ENCODE peak calls at places on chromosomes 5 and 9, in seven cellular contexts. K is WERI-Rb-1, O is fibroblast of lung, Q is lung, J is epithelial cell of esophagus, L is GM12865, H is breast epithelium. E is an unnamed sample.

GRCh38 chr5:102795546-102795945 is 40.4 kb downstream of the PAM start:
- DNase-seq in J (no peak), H (no peak), K (no peak), L (no peak), Q (no peak), O (no peak), E (no peak)

GRCh38 chr9:83665576-83666200 is 42.1 kb downstream of the UBQLN1 start:
- DNase-seq in J (no peak), O (no peak), L (peak), Q (no peak), K (no peak), H (no peak), E (no peak)

GRCh38 chr5:84816746-84817547 is 432.3 kb upstream of the EDIL3 start:
- DNase-seq in L (no peak), K (no peak), O (peak), J (peak), Q (no peak), H (no peak), E (no peak)

GRCh38 chr5:127184841-127185240 is 105.8 kb upstream of the MEGF10 start:
- DNase-seq in K (no peak), J (no peak), Q (no peak), O (no peak), H (no peak), L (no peak), E (no peak)

GRCh38 chr5:110846621-110847020 is 107.8 kb downstream of the SLC25A46 start:
- DNase-seq in J (peak), O (no peak), K (no peak), H (no peak), L (no peak), Q (no peak), E (no peak)

GRCh38 chr9:81563020-81563407 is 126.3 kb downstream of the TLE1 start:
- DNase-seq in Q (no peak), H (no peak), K (no peak), J (no peak), O (no peak), L (no peak), E (no peak)

GRCh38 chr5:159978358-159978757 is 30.6 kb upstream of the TTC1 start:
- DNase-seq in O (no peak), L (no peak), K (peak), J (no peak), H (no peak), Q (no peak), E (no peak)

GRCh38 chr5:438481-438981 is 4.4 kb upstream of the EXOC3 start:
- DNase-seq in Q (no peak), O (no peak), J (no peak), H (no peak), K (no peak), L (no peak), E (no peak)

GRCh38 chr5:31036407-31036806 is 157.1 kb upstream of the CDH6 start:
- DNase-seq in O (peak), L (no peak), J (peak), H (no peak), K (no peak), Q (no peak), E (peak)

GRCh38 chr9:131405429-131405828 is 11.5 kb downstream of the PRRC2B start:
- DNase-seq in O (no peak), L (no peak), J (no peak), K (no peak), H (no peak), Q (no peak), E (peak)
- H3K4me3 ChIP-seq in O (no peak), L (no peak), J (no peak), K (no peak), H (no peak), Q (no peak), E (no peak)

DNA sequence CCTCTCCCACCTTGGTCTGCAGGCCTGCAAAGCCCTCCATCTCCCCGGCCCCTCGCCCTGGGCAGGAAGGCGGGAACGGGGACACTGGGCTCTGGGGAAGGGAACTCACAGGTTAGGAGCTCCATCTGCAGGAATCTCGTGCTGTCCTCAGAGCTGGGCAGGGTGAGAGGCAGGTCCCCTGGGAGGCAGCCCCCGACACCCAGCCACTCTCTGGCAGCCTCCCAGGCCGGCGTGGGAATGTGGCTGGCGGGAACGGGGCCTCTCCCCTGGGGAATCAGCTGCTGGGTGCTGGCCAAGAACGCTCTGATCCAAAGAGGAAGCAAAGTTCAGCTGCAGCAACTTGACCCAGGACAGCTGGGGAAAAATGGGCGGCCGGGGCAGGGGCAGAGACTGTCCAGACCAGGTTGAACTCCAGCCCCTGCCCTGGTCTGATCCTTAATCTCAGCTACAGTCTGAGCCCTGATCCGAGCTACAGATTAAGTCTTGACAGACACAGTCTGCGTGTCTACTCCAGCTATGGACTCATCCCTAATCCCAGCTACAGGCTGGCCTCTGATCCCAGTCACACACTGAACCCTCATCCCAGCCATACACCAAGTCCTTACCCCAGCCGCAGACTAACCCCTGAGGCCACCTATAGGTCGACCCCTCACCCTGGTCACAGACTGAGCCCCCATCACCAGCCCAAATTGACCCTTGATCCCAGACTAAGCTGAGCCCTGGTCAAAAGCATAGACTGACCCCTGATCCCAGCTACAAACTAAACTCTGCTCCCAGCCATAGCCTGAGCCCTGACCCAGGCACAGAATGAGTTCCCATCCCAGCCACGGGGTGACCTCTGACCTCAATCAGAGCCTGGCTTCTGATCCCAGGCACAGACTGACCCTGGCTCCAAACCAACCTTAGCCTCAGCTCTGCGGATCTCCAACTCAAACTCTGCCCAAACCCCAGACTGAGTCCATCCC is 37.3 kb upstream of the EGFL7 start:
- DNase-seq in K (peak), L (peak), O (peak), J (peak), Q (peak), H (peak), E (no peak)
- TF ChIP-seq CTCF in K (peak), L (peak), O (peak), J (peak), Q (peak), H (no peak), E (peak)

GRCh38 chr5:139795074-139796001 is at the start of gene PSD2:
- DNase-seq in Q (no peak), H (no peak), J (peak), L (no peak), K (peak), O (no peak), E (no peak)
- H3K4me3 ChIP-seq in Q (no peak), H (peak), J (no peak), L (no peak), K (peak), O (no peak), E (no peak)

GRCh38 chr5:59746261-59746765 is 147.2 kb downstream of the PDE4D start:
- DNase-seq in J (peak), K (peak), O (peak), Q (no peak), H (no peak), L (peak), E (peak)
- TF ChIP-seq CTCF in J (no peak), K (peak), O (no peak), Q (no peak), H (no peak), L (no peak), E (peak)

GRCh38 chr5:59712836-59713487 is 180.6 kb downstream of the PDE4D start:
- DNase-seq in O (no peak), Q (no peak), K (peak), L (peak), J (no peak), H (no peak), E (no peak)

GRCh38 chr5:59711316-59711715 is 182.2 kb downstream of the PDE4D start:
- DNase-seq in J (no peak), Q (no peak), L (no peak), O (peak), H (no peak), K (no peak), E (no peak)

GRCh38 chr5:59713488-59713844 is 180.1 kb downstream of the PDE4D start:
- DNase-seq in Q (no peak), L (no peak), O (no peak), H (no peak), K (no peak), J (no peak), E (no peak)

GRCh38 chr5:59709346-59709821 is 184.1 kb downstream of the PDE4D start:
- DNase-seq in H (no peak), Q (no peak), J (peak), O (no peak), L (no peak), K (no peak), E (no peak)

DNA sequence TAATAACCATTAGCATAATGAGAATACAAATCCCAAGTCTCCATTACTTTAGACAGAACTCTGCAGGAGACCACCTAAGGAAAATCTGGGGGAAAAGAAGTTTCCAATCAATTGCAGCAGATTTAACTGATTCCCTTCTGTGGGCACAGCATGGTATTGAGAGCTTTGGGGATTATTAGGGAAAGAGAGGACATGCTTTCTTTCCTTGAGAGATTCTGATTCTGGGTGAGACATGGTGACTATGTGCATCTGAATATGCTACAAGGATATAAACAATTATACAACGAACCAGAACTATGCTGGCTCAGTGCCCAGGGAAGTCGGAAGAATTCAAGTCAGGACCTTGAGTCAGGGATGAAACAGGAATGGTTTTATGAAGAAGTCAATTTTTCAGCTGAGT is 183.7 kb downstream of the PDE4D start:
- DNase-seq in H (no peak), Q (no peak), J (peak), O (peak), K (peak), L (no peak), E (peak)
- H3K4me3 ChIP-seq in H (no peak), Q (no peak), J (no peak), O (no peak), K (no peak), L (no peak), E (no peak)

DNA sequence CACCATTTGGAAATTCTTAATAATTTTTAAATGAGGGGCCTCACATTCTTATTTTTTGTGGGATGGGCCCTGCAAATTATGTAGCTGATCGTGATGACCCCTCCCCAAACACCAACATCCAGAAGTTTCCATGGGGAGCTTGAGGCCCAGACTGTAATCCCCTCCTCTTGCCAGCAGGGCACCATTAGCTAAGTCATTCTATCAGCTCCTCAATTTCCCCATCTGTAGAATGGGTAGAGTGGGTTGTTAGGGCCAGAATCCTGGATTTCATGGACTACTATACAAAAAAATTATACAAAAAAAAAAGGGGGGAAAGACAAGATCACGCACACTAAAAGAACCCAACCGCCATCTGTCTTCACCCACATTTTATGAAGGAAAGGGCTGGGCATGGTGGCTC is 38.4 kb downstream of the SHB start:
- DNase-seq in Q (no peak), L (no peak), O (no peak), H (no peak), K (no peak), J (no peak), E (no peak)
- TF ChIP-seq CTCF in Q (no peak), L (peak), O (no peak), H (no peak), K (peak), J (peak), E (no peak)

GRCh38 chr5:125484272-125485002 is 738.0 kb upstream of the ZNF608 start:
- DNase-seq in Q (peak), L (no peak), J (peak), K (no peak), O (peak), H (peak), E (peak)
- H3K4me3 ChIP-seq in Q (no peak), L (no peak), J (no peak), K (no peak), O (peak), H (no peak), E (no peak)